ENCODE peak calls at places on chromosomes 11 and 22, in seven cellular contexts. N, L, C, E, G, Y and Q are unnamed samples.

GRCh38 chr11:35415488-35415887 is 3.9 kb downstream of the SLC1A2 start:
- DNase-seq in N (no peak), L (no peak), C (no peak), E (no peak), G (no peak), Y (no peak), Q (no peak)

GRCh38 chr11:95404370-95404769 is 173.4 kb upstream of the SESN3 start:
- DNase-seq in N (no peak), L (no peak), C (no peak), E (no peak), G (no peak), Y (no peak), Q (no peak)

GRCh38 chr11:21810650-21811049 is 382.2 kb upstream of the ANO5 start:
- DNase-seq in N (no peak), L (peak), C (no peak), E (no peak), G (no peak), Y (no peak), Q (no peak)

GRCh38 chr22:27751277-27752070 is 50.1 kb downstream of the MN1 start:
- DNase-seq in N (no peak), L (no peak), C (no peak), E (no peak), G (no peak), Y (no peak), Q (no peak)

GRCh38 chr22:37552560-37553163 is 7.6 kb upstream of the CDC42EP1 start:
- DNase-seq in N (no peak), L (no peak), C (no peak), E (no peak), G (no peak), Y (peak), Q (no peak)

GRCh38 chr11:128405693-128406364 is 181.5 kb downstream of the ETS1 start:
- DNase-seq in N (no peak), L (no peak), C (no peak), E (no peak), G (no peak), Y (no peak), Q (no peak)

GRCh38 chr22:49332691-49333090 is 495.0 kb downstream of the BRD1 start:
- DNase-seq in N (no peak), L (no peak), C (no peak), E (no peak), G (no peak), Y (no peak), Q (no peak)

GRCh38 chr11:122189259-122189658 is 73.2 kb upstream of the BLID start:
- DNase-seq in N (peak), L (peak), C (no peak), E (peak), G (no peak), Y (no peak), Q (peak)

GRCh38 chr11:57397394-57397990 is 7.0 kb upstream of the PRG2 start:
- DNase-seq in N (no peak), L (no peak), C (peak), E (peak), G (no peak), Y (no peak), Q (no peak)

GRCh38 chr11:44608654-44609027 is 43.2 kb downstream of the CD82 start:
- DNase-seq in N (no peak), L (no peak), C (no peak), E (no peak), G (no peak), Y (no peak), Q (no peak)

GRCh38 chr22:48705917-48706605 is 1121.6 kb downstream of the BRD1 start:
- DNase-seq in N (no peak), L (no peak), C (no peak), E (no peak), G (no peak), Y (no peak), Q (no peak)

GRCh38 chr11:125569913-125570621 is 790 bp downstream of the EI24 start:
- DNase-seq in N (no peak), L (peak), C (no peak), E (no peak), G (no peak), Y (no peak), Q (peak)

GRCh38 chr22:37790234-37790633 is 17.5 kb upstream of the GCAT start:
- DNase-seq in N (no peak), L (no peak), C (no peak), E (no peak), G (no peak), Y (no peak), Q (no peak)

GRCh38 chr22:30221121-30221992 is 25.2 kb downstream of the LIF start:
- DNase-seq in N (no peak), L (no peak), C (peak), E (no peak), G (peak), Y (no peak), Q (no peak)

GRCh38 chr11:27524155-27524554 is 17.6 kb upstream of the LIN7C start:
- DNase-seq in N (peak), L (peak), C (no peak), E (no peak), G (no peak), Y (no peak), Q (peak)

GRCh38 chr11:44811841-44812448 is 85.2 kb downstream of the TSPAN18 start:
- DNase-seq in N (no peak), L (no peak), C (no peak), E (no peak), G (no peak), Y (no peak), Q (no peak)

GRCh38 chr11:57491371-57492061 is 24.0 kb downstream of the SLC43A1 start:
- DNase-seq in N (no peak), L (no peak), C (no peak), E (no peak), G (no peak), Y (no peak), Q (no peak)

GRCh38 chr11:106187860-106188456 is 110.5 kb downstream of the AASDHPPT start:
- DNase-seq in N (no peak), L (peak), C (no peak), E (no peak), G (no peak), Y (no peak), Q (no peak)

GRCh38 chr11:6505577-6506240 is 8.6 kb downstream of the DNHD1 start:
- DNase-seq in N (peak), L (peak), C (no peak), E (peak), G (no peak), Y (no peak), Q (peak)

GRCh38 chr11:84607975-84608787 is 1019.0 kb downstream of the DLG2 start:
- DNase-seq in N (no peak), L (no peak), C (no peak), E (no peak), G (no peak), Y (no peak), Q (no peak)

GRCh38 chr11:44627911-44628729 is 62.7 kb downstream of the CD82 start:
- DNase-seq in N (no peak), L (no peak), C (no peak), E (no peak), G (no peak), Y (peak), Q (no peak)

GRCh38 chr22:45677060-45677459 is 5.4 kb downstream of the ATXN10 start:
- DNase-seq in N (no peak), L (no peak), C (no peak), E (no peak), G (no peak), Y (no peak), Q (no peak)

GRCh38 chr11:30585892-30586250 is 282 bp downstream of the MPPED2 start:
- DNase-seq in N (no peak), L (no peak), C (no peak), E (no peak), G (no peak), Y (peak), Q (no peak)

GRCh38 chr11:6693342-6694228 is 10.4 kb upstream of the MRPL17 start:
- DNase-seq in N (peak), L (peak), C (no peak), E (no peak), G (peak), Y (no peak), Q (no peak)

GRCh38 chr11:67268036-67268683 is 1.9 kb downstream of the GRK2 start:
- DNase-seq in N (no peak), L (no peak), C (peak), E (no peak), G (peak), Y (no peak), Q (no peak)

GRCh38 chr22:17846326-17846992 is 72.2 kb upstream of the BID start:
- DNase-seq in N (no peak), L (no peak), C (no peak), E (no peak), G (no peak), Y (peak), Q (no peak)

GRCh38 chr11:36450391-36450714 is 59.7 kb downstream of the TRAF6 start:
- DNase-seq in N (no peak), L (no peak), C (no peak), E (no peak), G (no peak), Y (no peak), Q (no peak)

GRCh38 chr22:31853736-31854500 is 90.4 kb upstream of the YWHAH start:
- DNase-seq in N (no peak), L (no peak), C (no peak), E (no peak), G (no peak), Y (no peak), Q (no peak)

DNA sequence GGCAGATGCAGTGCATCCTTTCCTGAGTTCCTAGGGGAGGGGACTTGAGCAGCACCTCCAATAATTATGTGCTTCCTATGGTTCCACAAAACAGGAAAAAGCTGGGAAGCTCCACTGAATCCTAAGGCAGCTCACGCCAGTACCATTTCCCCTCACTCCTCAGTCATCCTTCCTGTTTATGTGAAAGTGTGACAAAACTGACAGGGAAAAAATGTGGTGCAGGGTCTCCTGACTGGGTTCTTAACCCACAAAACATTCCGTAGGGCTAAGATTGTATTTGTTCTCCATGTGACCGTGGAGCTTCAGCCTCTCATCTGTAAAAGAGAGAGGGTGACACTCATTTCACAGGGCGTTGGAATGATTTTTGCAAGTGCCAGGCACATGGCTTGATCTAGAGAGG is 12.2 kb upstream of the LYVE1 start:
- DNase-seq in N (no peak), L (no peak), C (no peak), E (no peak), G (no peak), Y (no peak), Q (no peak)
- H3K27ac ChIP-seq in N (no peak), L (no peak), C (peak), E (no peak), G (no peak), Y (no peak), Q (no peak)

GRCh38 chr11:46161201-46161600 is 39.9 kb upstream of the PHF21A start:
- DNase-seq in N (no peak), L (no peak), C (no peak), E (no peak), G (no peak), Y (no peak), Q (no peak)
- TF ChIP-seq CTCF in N (no peak), L (no peak), C (no peak), E (no peak), G (no peak), Y (no peak), Q (no peak)

DNA sequence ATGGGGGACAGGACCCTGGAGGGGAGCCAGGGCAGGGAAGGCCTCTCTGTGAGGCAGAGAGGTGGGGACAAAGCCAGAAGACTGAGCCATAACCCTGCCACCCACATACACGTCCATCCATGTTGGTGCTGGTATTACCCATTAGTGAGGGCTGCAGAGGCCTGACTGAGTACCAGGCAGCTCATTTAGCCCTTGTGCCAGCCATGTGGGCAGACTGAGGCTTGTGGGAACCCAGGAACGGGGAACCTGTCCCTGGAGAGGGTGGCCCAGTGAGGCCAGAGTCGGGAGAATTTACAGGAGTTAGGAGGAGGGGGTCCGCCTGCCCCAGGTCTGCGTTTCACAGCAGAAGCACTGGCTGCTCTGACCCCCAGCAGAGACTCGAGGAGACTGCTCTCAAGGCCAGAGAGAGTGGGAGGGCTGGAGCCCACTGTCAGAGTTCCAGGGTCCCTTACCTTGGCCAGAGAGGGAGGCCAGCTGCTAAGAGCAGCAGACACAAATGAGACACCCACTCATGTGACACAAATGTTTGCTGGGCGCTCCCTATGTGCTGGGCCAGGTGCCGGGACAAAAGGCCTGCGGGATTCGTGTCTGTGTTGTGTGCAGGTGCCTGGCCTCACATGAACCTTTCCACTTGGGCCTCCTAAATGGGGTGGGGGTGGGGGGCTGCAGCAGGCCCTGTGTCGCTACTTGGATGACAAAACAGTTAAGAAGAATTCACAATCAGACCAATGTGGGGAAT is 2.7 kb upstream of the TNFRSF13C start:
- DNase-seq in N (no peak), L (no peak), C (no peak), E (no peak), G (no peak), Y (no peak), Q (no peak)
- H3K27ac ChIP-seq in N (no peak), L (no peak), C (no peak), E (no peak), G (no peak), Y (no peak), Q (no peak)

DNA sequence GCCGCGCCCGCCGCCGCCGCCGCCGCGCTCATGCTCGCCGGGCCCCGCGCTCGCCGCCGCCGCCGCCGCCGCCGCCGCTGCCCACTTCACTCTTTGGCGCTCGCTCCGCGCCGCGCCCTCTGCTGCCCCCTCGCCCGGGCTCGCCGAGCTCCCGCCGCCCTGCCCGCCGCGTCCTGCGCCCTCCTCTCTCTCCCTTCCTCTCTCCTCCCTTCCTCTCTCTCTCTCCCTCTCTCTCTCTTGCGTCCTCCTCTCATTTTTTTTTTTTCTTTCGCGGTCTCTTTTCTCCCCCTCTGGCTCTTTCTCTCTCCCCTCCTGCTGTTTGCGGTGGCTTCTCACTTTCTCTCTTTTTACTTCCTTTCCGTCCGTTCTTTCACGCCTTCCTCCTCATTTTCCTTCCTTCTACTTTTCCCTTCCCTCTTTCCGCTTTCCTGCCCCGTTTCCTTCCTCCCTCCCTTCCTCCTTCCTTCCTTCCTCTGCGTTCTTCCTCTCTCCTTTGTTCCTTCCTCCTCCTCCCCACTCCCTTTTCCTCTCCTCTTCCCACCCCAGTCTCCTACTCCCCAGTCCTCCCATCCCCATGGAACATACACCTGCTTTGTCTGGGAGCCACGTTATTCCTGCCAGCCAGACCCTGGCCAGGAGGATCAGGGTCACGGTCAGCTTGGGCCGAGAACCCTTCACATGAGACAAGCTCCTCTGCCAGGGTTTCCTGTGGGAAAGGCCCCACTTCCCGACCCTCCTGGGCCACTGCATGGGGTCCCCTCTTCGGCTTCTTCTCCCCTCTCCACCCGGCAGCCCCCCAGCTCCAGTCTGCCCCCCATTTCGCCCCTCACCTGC is 19.3 kb upstream of the SHISAL1 start:
- DNase-seq in N (no peak), L (peak), C (peak), E (no peak), G (no peak), Y (no peak), Q (no peak)
- TF ChIP-seq CTCF in N (no peak), L (no peak), C (no peak), E (peak), G (no peak), Y (no peak), Q (no peak)

DNA sequence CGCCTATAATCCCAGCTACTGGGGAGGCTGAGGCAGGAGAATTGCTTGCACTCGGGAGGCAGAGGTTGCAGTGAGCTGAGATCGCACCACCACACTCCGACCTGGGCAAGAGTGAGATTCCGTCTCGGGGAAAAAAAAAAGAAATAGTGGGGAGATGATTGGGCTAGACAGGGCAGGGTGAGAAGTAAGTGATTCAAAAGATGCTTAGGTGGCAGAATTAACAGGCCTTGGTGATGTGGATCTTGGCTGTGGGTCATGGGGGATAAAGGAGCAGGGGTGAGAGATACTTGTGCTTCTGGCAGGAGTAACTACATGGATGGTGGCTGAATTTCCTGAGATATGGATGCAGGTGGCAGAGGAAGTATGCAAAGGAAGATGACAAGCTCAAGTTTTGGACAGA is 13.1 kb upstream of the UCP3 start:
- DNase-seq in N (no peak), L (no peak), C (no peak), E (no peak), G (no peak), Y (no peak), Q (no peak)
- H3K27ac ChIP-seq in N (no peak), L (no peak), C (no peak), E (no peak), G (no peak), Y (no peak), Q (no peak)

GRCh38 chr22:36086170-36086490 is 57.5 kb upstream of the RBFOX2 start:
- DNase-seq in N (no peak), L (peak), C (no peak), E (peak), G (no peak), Y (no peak), Q (peak)

GRCh38 chr22:36085476-36086169 is 57.0 kb upstream of the RBFOX2 start:
- DNase-seq in N (no peak), L (no peak), C (no peak), E (no peak), G (no peak), Y (no peak), Q (no peak)

GRCh38 chr22:36083056-36083455 is 54.4 kb upstream of the RBFOX2 start:
- DNase-seq in N (no peak), L (no peak), C (no peak), E (no peak), G (no peak), Y (no peak), Q (no peak)

GRCh38 chr22:36086629-36087254 is 58.1 kb upstream of the RBFOX2 start:
- DNase-seq in N (no peak), L (no peak), C (no peak), E (no peak), G (no peak), Y (no peak), Q (no peak)

GRCh38 chr22:36084717-36085116 is 56.1 kb upstream of the RBFOX2 start:
- DNase-seq in N (no peak), L (no peak), C (no peak), E (no peak), G (no peak), Y (no peak), Q (no peak)
- TF ChIP-seq CTCF in N (no peak), L (no peak), C (no peak), E (no peak), G (no peak), Y (no peak), Q (no peak)

DNA sequence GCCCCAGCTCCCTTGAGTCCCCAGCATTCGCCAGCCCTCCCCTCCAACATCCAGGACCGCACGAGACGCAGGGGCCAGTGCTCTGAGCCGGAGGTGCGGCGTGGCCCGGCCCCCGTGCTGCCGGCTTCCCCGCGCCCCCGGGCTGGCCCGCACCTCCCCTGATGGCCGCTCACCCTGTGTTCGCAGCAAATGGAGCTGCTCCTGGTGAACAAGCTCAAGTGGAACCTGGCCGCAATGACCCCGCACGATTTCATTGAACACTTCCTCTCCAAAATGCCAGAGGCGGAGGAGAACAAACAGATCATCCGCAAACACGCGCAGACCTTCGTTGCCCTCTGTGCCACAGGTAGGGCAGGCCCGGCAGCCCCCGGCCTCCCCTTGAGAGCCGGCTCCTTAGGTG is 2.7 kb downstream of the CCND1 start:
- DNase-seq in N (no peak), L (peak), C (no peak), E (no peak), G (no peak), Y (no peak), Q (no peak)
- H3K27ac ChIP-seq in N (peak), L (peak), C (no peak), E (peak), G (no peak), Y (no peak), Q (peak)

GRCh38 chr11:32659672-32660071 is 76.0 kb downstream of the EIF3M start:
- DNase-seq in N (no peak), L (peak), C (no peak), E (no peak), G (no peak), Y (no peak), Q (peak)
- TF ChIP-seq CTCF in N (no peak), L (no peak), C (no peak), E (peak), G (no peak), Y (no peak), Q (no peak)

DNA sequence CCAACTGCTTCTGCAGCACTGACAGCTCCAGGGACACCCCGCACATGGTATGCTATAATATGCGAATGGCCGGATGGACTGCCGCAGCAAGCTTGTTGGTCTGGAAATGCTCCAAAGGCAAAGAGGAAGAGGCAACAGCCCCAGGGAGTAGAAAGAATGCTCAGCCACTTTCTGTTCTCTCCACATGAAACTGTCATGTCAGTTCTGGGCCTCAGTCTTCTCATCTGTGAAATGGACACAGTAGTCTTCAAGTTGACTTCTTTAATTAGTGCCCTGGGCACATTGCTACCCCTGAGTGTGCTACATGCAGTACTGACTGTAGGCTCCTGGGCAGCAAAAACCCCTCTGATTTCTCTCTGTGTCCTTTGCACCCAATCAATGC is 19.9 kb downstream of the IL10RA start:
- DNase-seq in N (no peak), L (no peak), C (no peak), E (no peak), G (no peak), Y (no peak), Q (no peak)
- H3K27ac ChIP-seq in N (no peak), L (no peak), C (no peak), E (no peak), G (no peak), Y (no peak), Q (no peak)